ENCODE peak calls at places on chromosomes 2 and 18, in six cellular contexts. C, F, A, X, G and L are unnamed samples. For H3K9me3, the result is how much of the 10 kb centered on the place peaks cover.

GRCh38 chr18:58135806-58136331 is 91.8 kb downstream of the NEDD4L start:
- DNase-seq in C (peak), F (peak), A (no peak), X (no peak), G (no peak), L (peak)

GRCh38 chr2:171939058-171939753 is 16.9 kb downstream of the HAT1 start:
- DNase-seq in C (no peak), F (no peak), A (no peak), X (no peak), G (no peak), L (no peak)

GRCh38 chr2:109479804-109480203 is 134.0 kb downstream of the SEPTIN10 start:
- DNase-seq in C (no peak), F (no peak), A (peak), X (no peak), G (no peak), L (no peak)

GRCh38 chr2:143294068-143294467 is 164.8 kb downstream of the ARHGAP15 start:
- DNase-seq in C (no peak), F (no peak), A (no peak), X (no peak), G (no peak), L (no peak)

GRCh38 chr18:52813637-52814416 is 473.8 kb downstream of the DCC start:
- DNase-seq in C (no peak), F (no peak), A (no peak), X (no peak), G (no peak), L (no peak)

GRCh38 chr2:182951948-182952663 is 85.7 kb upstream of the FRZB start:
- DNase-seq in C (peak), F (no peak), A (no peak), X (no peak), G (no peak), L (no peak)

GRCh38 chr2:211875488-211875887 is 663.1 kb downstream of the ERBB4 start:
- DNase-seq in C (peak), F (peak), A (no peak), X (no peak), G (no peak), L (no peak)

GRCh38 chr2:176079851-176080539 is 3.8 kb downstream of the EVX2 start:
- DNase-seq in C (peak), F (peak), A (no peak), X (peak), G (peak), L (peak)

GRCh38 chr2:44922776-44923175 is 18.7 kb upstream of the SIX3 start:
- DNase-seq in C (no peak), F (no peak), A (no peak), X (no peak), G (no peak), L (no peak)

GRCh38 chr2:105990624-105991023 is 203.5 kb downstream of the UXS1 start:
- DNase-seq in C (no peak), F (no peak), A (no peak), X (no peak), G (no peak), L (no peak)
- H3K9me3 ChIP-seq in C (under half), F (under half), A (half or more), X (under half), G (under half), L (under half)

GRCh38 chr2:71589763-71590162 is 136.4 kb downstream of the DYSF start:
- DNase-seq in C (no peak), F (no peak), A (no peak), X (no peak), G (no peak), L (no peak)

GRCh38 chr2:71587509-71588073 is 134.2 kb downstream of the DYSF start:
- DNase-seq in C (no peak), F (no peak), A (no peak), X (no peak), G (no peak), L (no peak)

GRCh38 chr2:71586471-71586870 is 133.1 kb downstream of the DYSF start:
- DNase-seq in C (no peak), F (no peak), A (no peak), X (no peak), G (no peak), L (no peak)

GRCh38 chr2:71591044-71591443 is 137.7 kb downstream of the DYSF start:
- DNase-seq in C (no peak), F (no peak), A (no peak), X (no peak), G (no peak), L (no peak)

DNA sequence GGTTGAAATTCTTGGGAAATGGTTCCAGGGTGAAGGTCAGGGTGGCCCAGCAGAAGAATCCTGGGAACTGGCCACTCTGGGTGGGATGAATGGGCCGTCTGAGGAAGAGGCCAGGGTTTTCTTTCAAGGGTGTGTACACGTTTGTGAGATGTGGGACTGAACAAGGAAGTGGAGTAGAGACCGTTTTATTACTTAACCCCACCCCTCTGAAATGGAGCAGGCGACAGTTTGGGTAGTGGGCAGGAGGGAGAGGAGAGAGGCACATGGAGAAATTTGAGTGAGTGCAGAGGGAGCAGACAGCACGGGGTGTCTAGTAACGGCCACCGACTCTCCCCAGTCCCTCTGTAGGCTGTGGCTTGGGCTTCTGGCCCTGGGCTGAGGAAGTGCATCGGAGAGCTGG is 135.1 kb downstream of the DYSF start:
- DNase-seq in C (no peak), F (no peak), A (no peak), X (no peak), G (no peak), L (no peak)
- H3K9me3 ChIP-seq in C (under half), F (under half), A (under half), X (under half), G (under half), L (under half)

DNA sequence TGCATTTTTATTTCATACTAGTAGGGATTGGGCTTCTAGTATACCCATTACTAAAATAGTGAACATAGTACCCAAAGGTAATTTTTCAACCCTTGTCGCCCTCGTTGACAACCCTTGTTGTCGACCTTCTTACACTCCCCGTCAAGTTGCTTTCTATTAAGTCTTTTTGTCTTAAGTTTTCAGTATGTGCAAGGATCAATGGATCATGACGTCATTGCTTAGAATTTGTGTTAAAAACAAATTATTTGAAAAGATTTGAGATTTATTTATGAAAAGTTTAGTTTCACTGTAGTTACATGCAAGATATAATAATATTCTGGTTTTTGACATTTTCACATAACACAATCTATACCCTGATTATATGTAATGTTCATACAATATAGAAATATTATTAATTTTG is 110.4 kb downstream of the CBLN2 start:
- DNase-seq in C (no peak), F (no peak), A (no peak), X (no peak), G (no peak), L (no peak)
- H3K9me3 ChIP-seq in C (under half), F (under half), A (under half), X (under half), G (under half), L (under half)

GRCh38 chr2:6845312-6845711 is 20.4 kb downstream of the CMPK2 start:
- DNase-seq in C (peak), F (no peak), A (no peak), X (no peak), G (no peak), L (no peak)

GRCh38 chr2:6846967-6847695 is 18.6 kb downstream of the CMPK2 start:
- DNase-seq in C (no peak), F (no peak), A (no peak), X (no peak), G (no peak), L (no peak)

GRCh38 chr2:6841537-6842287 is 24.0 kb downstream of the CMPK2 start:
- DNase-seq in C (no peak), F (no peak), A (no peak), X (no peak), G (no peak), L (no peak)

GRCh38 chr2:6845903-6846302 is 19.8 kb downstream of the CMPK2 start:
- DNase-seq in C (no peak), F (no peak), A (no peak), X (no peak), G (no peak), L (no peak)

GRCh38 chr2:6846540-6846939 is 19.2 kb downstream of the CMPK2 start:
- DNase-seq in C (no peak), F (no peak), A (no peak), X (no peak), G (no peak), L (no peak)
- H3K9me3 ChIP-seq in C (under half), F (under half), A (half or more), X (half or more), G (under half), L (half or more)

GRCh38 chr2:20879221-20879620 is 56.3 kb upstream of the LDAH start:
- DNase-seq in C (no peak), F (no peak), A (no peak), X (peak), G (no peak), L (no peak)
- H3K9me3 ChIP-seq in C (under half), F (under half), A (under half), X (under half), G (under half), L (under half)

DNA sequence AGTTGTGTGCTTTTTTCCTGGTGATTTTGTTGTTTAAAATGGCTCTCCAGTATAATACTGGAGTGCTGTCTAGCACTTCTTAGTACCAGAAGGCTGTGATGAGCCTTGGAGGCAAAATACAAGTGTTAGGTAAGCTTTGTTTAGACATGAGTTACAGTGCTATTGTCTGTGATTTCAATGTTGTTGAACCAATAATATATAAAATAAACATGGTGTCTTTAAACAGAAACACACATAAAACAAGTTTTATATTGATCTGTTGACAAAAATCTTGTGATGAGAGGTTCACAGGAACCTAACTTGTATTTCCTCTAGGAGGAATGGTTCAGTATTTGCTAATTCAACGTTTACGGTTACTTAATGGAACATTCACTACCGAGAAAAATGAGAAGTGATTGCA is 5.0 kb upstream of the FAM171B start:
- DNase-seq in C (no peak), F (no peak), A (no peak), X (no peak), G (no peak), L (no peak)
- H3K9me3 ChIP-seq in C (under half), F (under half), A (under half), X (under half), G (under half), L (under half)

GRCh38 chr2:30666307-30666874 is 140.9 kb downstream of the CAPN13 start:
- DNase-seq in C (peak), F (peak), A (no peak), X (no peak), G (no peak), L (peak)
- H3K9me3 ChIP-seq in C (under half), F (under half), A (under half), X (under half), G (under half), L (under half)

GRCh38 chr2:194380011-194380410 is 1277.0 kb upstream of the SLC39A10 start:
- DNase-seq in C (no peak), F (no peak), A (no peak), X (no peak), G (no peak), L (no peak)

GRCh38 chr2:194385376-194385775 is 1271.7 kb upstream of the SLC39A10 start:
- DNase-seq in C (no peak), F (no peak), A (no peak), X (no peak), G (no peak), L (no peak)

GRCh38 chr2:194383404-194383803 is 1273.6 kb upstream of the SLC39A10 start:
- DNase-seq in C (no peak), F (no peak), A (no peak), X (no peak), G (no peak), L (peak)

GRCh38 chr2:194382221-194382620 is 1274.8 kb upstream of the SLC39A10 start:
- DNase-seq in C (no peak), F (no peak), A (no peak), X (no peak), G (no peak), L (no peak)
- H3K9me3 ChIP-seq in C (under half), F (under half), A (under half), X (under half), G (under half), L (under half)

GRCh38 chr18:37405229-37405628 is 160.4 kb downstream of the CELF4 start:
- DNase-seq in C (no peak), F (no peak), A (no peak), X (no peak), G (no peak), L (no peak)

GRCh38 chr18:37402735-37403099 is 162.9 kb downstream of the CELF4 start:
- DNase-seq in C (no peak), F (no peak), A (peak), X (peak), G (no peak), L (no peak)

GRCh38 chr18:37403788-37404187 is 161.8 kb downstream of the CELF4 start:
- DNase-seq in C (no peak), F (no peak), A (no peak), X (no peak), G (no peak), L (no peak)

GRCh38 chr18:37400832-37401231 is 164.8 kb downstream of the CELF4 start:
- DNase-seq in C (no peak), F (no peak), A (peak), X (no peak), G (no peak), L (no peak)

DNA sequence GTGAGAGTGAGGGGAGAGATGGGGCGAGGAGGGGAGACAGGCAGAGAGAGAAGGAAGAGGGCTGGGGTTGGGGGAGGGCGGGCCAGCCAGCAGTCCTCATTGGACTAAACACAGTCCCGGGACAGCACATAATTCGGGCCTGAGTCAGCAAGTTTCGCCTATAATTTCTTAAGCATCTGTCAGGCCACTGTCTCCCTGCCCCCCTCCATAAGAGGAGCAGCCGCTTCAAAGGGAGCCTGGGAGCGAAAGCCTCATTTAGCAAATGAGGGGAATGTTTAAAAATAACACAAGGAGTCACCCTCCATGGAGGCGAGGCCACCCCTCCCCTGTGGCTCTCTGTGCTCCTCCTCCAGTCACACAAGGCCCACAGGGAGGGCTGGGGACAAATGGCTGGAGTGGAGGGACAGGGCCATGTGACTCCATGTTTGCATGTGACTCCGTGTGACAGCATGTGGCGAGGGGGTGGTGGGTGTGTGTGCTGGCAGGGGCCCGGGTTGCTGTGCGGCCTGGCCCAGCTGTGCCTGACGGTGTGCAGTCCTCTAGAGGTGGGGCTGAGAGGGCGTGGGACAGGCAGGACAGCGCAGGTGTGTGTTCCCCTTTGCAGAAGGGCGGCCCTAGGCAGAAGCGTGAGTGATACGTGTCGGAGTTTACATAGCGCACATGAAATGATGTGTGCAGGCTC is 162.4 kb downstream of the CELF4 start:
- DNase-seq in C (peak), F (peak), A (peak), X (peak), G (peak), L (no peak)
- H3K9me3 ChIP-seq in C (under half), F (under half), A (under half), X (under half), G (under half), L (under half)